ENCODE peak calls at places on chromosomes 1 and 21, in five cellular contexts. E is GM23248, W is HT-29, F is activated T-helper 1 cell treated with Interleukin-2 at 50 U/mL for 16 hours, O is kidney epithelial cell. P is an unnamed sample.

GRCh38 chr1:93080424-93080823 is 1.3 kb downstream of the MTF2 start:
- DNase-seq in E (peak), W (peak), F (no peak), O (peak), P (peak)

GRCh38 chr1:50416150-50416527 is 7.1 kb downstream of the DMRTA2 start:
- DNase-seq in E (no peak), W (no peak), F (no peak), O (no peak), P (no peak)

GRCh38 chr21:41780337-41781046 is 13.6 kb upstream of the RIPK4 start:
- DNase-seq in E (no peak), W (no peak), F (no peak), O (no peak), P (no peak)

GRCh38 chr1:63691672-63692425 is 82.0 kb upstream of the ROR1 start:
- DNase-seq in E (peak), W (peak), F (no peak), O (peak), P (peak)

GRCh38 chr1:92446546-92446945 is 40.2 kb downstream of the GFI1 start:
- DNase-seq in E (peak), W (no peak), F (no peak), O (no peak), P (peak)

GRCh38 chr1:10667815-10668214 is 128.6 kb downstream of the CASZ1 start:
- DNase-seq in E (no peak), W (no peak), F (no peak), O (no peak), P (no peak)

GRCh38 chr1:44345187-44345775 is 9.8 kb downstream of the ERI3 start:
- DNase-seq in E (no peak), W (no peak), F (no peak), O (no peak), P (no peak)

GRCh38 chr21:25370311-25370744 is 237.0 kb downstream of the MRPL39 start:
- DNase-seq in E (peak), W (no peak), F (no peak), O (peak), P (peak)

GRCh38 chr1:40039757-40040510 is 595 bp upstream of the CAP1 start:
- DNase-seq in E (peak), W (peak), F (peak), O (peak), P (peak)

GRCh38 chr1:54347955-54348699 is 58.1 kb downstream of the SSBP3 start:
- DNase-seq in E (no peak), W (peak), F (no peak), O (no peak), P (no peak)

GRCh38 chr1:14952626-14953314 is 200.8 kb upstream of the TMEM51 start:
- DNase-seq in E (peak), W (no peak), F (no peak), O (no peak), P (no peak)

GRCh38 chr1:158185770-158186705 is 5.3 kb downstream of the CD1D start:
- DNase-seq in E (no peak), W (no peak), F (no peak), O (no peak), P (peak)

GRCh38 chr1:246709845-246710244 is 14.4 kb upstream of the SCCPDH start:
- DNase-seq in E (no peak), W (peak), F (no peak), O (no peak), P (no peak)

GRCh38 chr1:148160048-148160395 is 7.9 kb upstream of the NBPF11 start:
- DNase-seq in E (no peak), W (no peak), F (no peak), O (no peak), P (no peak)

GRCh38 chr21:42083361-42083690 is 12.2 kb downstream of the UMODL1 start:
- DNase-seq in E (no peak), W (no peak), F (no peak), O (no peak), P (no peak)

GRCh38 chr1:202034683-202035462 is 24.5 kb downstream of the ELF3 start:
- DNase-seq in E (peak), W (peak), F (no peak), O (peak), P (peak)

GRCh38 chr21:41752231-41752681 is 14.6 kb downstream of the RIPK4 start:
- DNase-seq in E (peak), W (no peak), F (no peak), O (no peak), P (peak)

GRCh38 chr21:44931501-44932365 is 8.1 kb upstream of the SLX9 start:
- DNase-seq in E (peak), W (no peak), F (no peak), O (no peak), P (no peak)

GRCh38 chr1:67970088-67970487 is 80.3 kb downstream of the DIRAS3 start:
- DNase-seq in E (peak), W (no peak), F (no peak), O (peak), P (peak)

GRCh38 chr1:4944072-4944471 is 289.7 kb downstream of the AJAP1 start:
- DNase-seq in E (no peak), W (no peak), F (no peak), O (no peak), P (no peak)

GRCh38 chr1:209805875-209806760 is at the start of gene IRF6:
- DNase-seq in E (peak), W (peak), F (peak), O (peak), P (peak)

GRCh38 chr1:79478160-79478559 is 471.6 kb upstream of the ADGRL4 start:
- DNase-seq in E (no peak), W (no peak), F (no peak), O (no peak), P (no peak)

GRCh38 chr1:116066868-116067563 is 44.2 kb upstream of the MAB21L3 start:
- DNase-seq in E (peak), W (no peak), F (no peak), O (no peak), P (peak)

P was measured in fibroblast of pulmonary artery.